ENCODE peak calls at places on chromosomes 11 and 22, in four cellular contexts. One of them, this sample, is unnamed.

GRCh38 chr11:86592047-86592564 is 80.3 kb downstream of the ME3 start:
- DNase-seq in SHP77: peak
- DNase-seq in naive thymus-derived CD8-positive, alpha-beta T cell: no peak
- DNase-seq in NCI-H146: no peak
- DNase-seq in this sample: peak

GRCh38 chr11:75100314-75100713 is 3.6 kb upstream of the OR2AT4 start:
- DNase-seq in SHP77: peak
- DNase-seq in naive thymus-derived CD8-positive, alpha-beta T cell: no peak
- DNase-seq in NCI-H146: no peak
- DNase-seq in this sample: peak

GRCh38 chr11:69048056-69048717 is 545 bp upstream of the TPCN2 start:
- DNase-seq in SHP77: peak
- DNase-seq in naive thymus-derived CD8-positive, alpha-beta T cell: no peak
- DNase-seq in NCI-H146: no peak
- DNase-seq in this sample: no peak

GRCh38 chr11:61967177-61967923 is at the start of gene FTH1:
- DNase-seq in SHP77: peak
- DNase-seq in naive thymus-derived CD8-positive, alpha-beta T cell: peak
- DNase-seq in NCI-H146: peak
- DNase-seq in this sample: peak

GRCh38 chr11:16936643-16937042 is 77.6 kb downstream of the PLEKHA7 start:
- DNase-seq in SHP77: no peak
- DNase-seq in naive thymus-derived CD8-positive, alpha-beta T cell: no peak
- DNase-seq in NCI-H146: no peak
- DNase-seq in this sample: no peak

GRCh38 chr11:46475926-46476545 is 84.5 kb upstream of the CHRM4 start:
- DNase-seq in SHP77: no peak
- DNase-seq in naive thymus-derived CD8-positive, alpha-beta T cell: no peak
- DNase-seq in NCI-H146: no peak
- DNase-seq in this sample: no peak

GRCh38 chr11:63017306-63017974 is 1.8 kb upstream of the SLC22A8 start:
- DNase-seq in SHP77: peak
- DNase-seq in naive thymus-derived CD8-positive, alpha-beta T cell: no peak
- DNase-seq in NCI-H146: peak
- DNase-seq in this sample: no peak

GRCh38 chr11:75667268-75667830 is 1.5 kb downstream of the MAP6 start:
- DNase-seq in SHP77: peak
- DNase-seq in naive thymus-derived CD8-positive, alpha-beta T cell: no peak
- DNase-seq in NCI-H146: peak
- DNase-seq in this sample: peak

GRCh38 chr11:68552542-68552941 is 92.0 kb downstream of the PPP6R3 start:
- DNase-seq in SHP77: no peak
- DNase-seq in naive thymus-derived CD8-positive, alpha-beta T cell: no peak
- DNase-seq in NCI-H146: no peak
- DNase-seq in this sample: no peak

GRCh38 chr11:61888043-61888442 is 3.3 kb downstream of the FADS3 start:
- DNase-seq in SHP77: no peak
- DNase-seq in naive thymus-derived CD8-positive, alpha-beta T cell: no peak
- DNase-seq in NCI-H146: no peak
- DNase-seq in this sample: no peak

GRCh38 chr11:118622376-118623290 is 15.2 kb downstream of the PHLDB1 start:
- DNase-seq in SHP77: peak
- DNase-seq in naive thymus-derived CD8-positive, alpha-beta T cell: no peak
- DNase-seq in NCI-H146: peak
- DNase-seq in this sample: peak

GRCh38 chr22:40000171-40000570 is 5.4 kb downstream of the FAM83F start:
- DNase-seq in SHP77: no peak
- DNase-seq in naive thymus-derived CD8-positive, alpha-beta T cell: no peak
- DNase-seq in NCI-H146: no peak
- DNase-seq in this sample: no peak

GRCh38 chr11:36478700-36479329 is 31.3 kb downstream of the TRAF6 start:
- DNase-seq in SHP77: peak
- DNase-seq in naive thymus-derived CD8-positive, alpha-beta T cell: peak
- DNase-seq in NCI-H146: peak
- DNase-seq in this sample: peak

GRCh38 chr11:93717501-93717900 is 23.8 kb downstream of the TAF1D start:
- DNase-seq in SHP77: no peak
- DNase-seq in naive thymus-derived CD8-positive, alpha-beta T cell: no peak
- DNase-seq in NCI-H146: no peak
- DNase-seq in this sample: no peak

GRCh38 chr22:48849963-48850657 is 977.6 kb downstream of the BRD1 start:
- DNase-seq in SHP77: no peak
- DNase-seq in naive thymus-derived CD8-positive, alpha-beta T cell: no peak
- DNase-seq in NCI-H146: no peak
- DNase-seq in this sample: no peak

GRCh38 chr11:104653011-104653806 is 245.1 kb downstream of the CASP12 start:
- DNase-seq in SHP77: no peak
- DNase-seq in naive thymus-derived CD8-positive, alpha-beta T cell: no peak
- DNase-seq in NCI-H146: no peak
- DNase-seq in this sample: no peak

GRCh38 chr22:36548606-36549005 is 19.6 kb upstream of the EIF3D start:
- DNase-seq in SHP77: no peak
- DNase-seq in naive thymus-derived CD8-positive, alpha-beta T cell: no peak
- DNase-seq in NCI-H146: no peak
- DNase-seq in this sample: peak

GRCh38 chr11:114058871-114059277 is 637 bp upstream of the ZBTB16 start:
- DNase-seq in SHP77: no peak
- DNase-seq in naive thymus-derived CD8-positive, alpha-beta T cell: no peak
- DNase-seq in NCI-H146: no peak
- DNase-seq in this sample: peak

GRCh38 chr11:35144811-35145210 is 5.8 kb downstream of the CD44 start:
- DNase-seq in SHP77: no peak
- DNase-seq in naive thymus-derived CD8-positive, alpha-beta T cell: no peak
- DNase-seq in NCI-H146: no peak
- DNase-seq in this sample: no peak

GRCh38 chr11:12864316-12865156 is 144.6 kb upstream of the RASSF10 start:
- DNase-seq in SHP77: no peak
- DNase-seq in naive thymus-derived CD8-positive, alpha-beta T cell: no peak
- DNase-seq in NCI-H146: peak
- DNase-seq in this sample: peak

GRCh38 chr11:59475176-59475575 is 2.1 kb downstream of the OR4D10 start:
- DNase-seq in SHP77: no peak
- DNase-seq in naive thymus-derived CD8-positive, alpha-beta T cell: no peak
- DNase-seq in NCI-H146: no peak
- DNase-seq in this sample: no peak

GRCh38 chr11:93198221-93198650 is 445 bp upstream of the SLC36A4 start:
- DNase-seq in SHP77: no peak
- DNase-seq in naive thymus-derived CD8-positive, alpha-beta T cell: no peak
- DNase-seq in NCI-H146: peak
- DNase-seq in this sample: peak

GRCh38 chr11:3865388-3866193 is 10.1 kb downstream of the STIM1 start:
- DNase-seq in SHP77: no peak
- DNase-seq in naive thymus-derived CD8-positive, alpha-beta T cell: no peak
- DNase-seq in NCI-H146: no peak
- DNase-seq in this sample: peak

GRCh38 chr11:1548221-1549070 is 23.6 kb downstream of the DUSP8 start:
- DNase-seq in SHP77: peak
- DNase-seq in naive thymus-derived CD8-positive, alpha-beta T cell: no peak
- DNase-seq in NCI-H146: peak
- DNase-seq in this sample: peak

GRCh38 chr22:47367993-47368945 is 605.8 kb downstream of the TBC1D22A start:
- DNase-seq in SHP77: no peak
- DNase-seq in naive thymus-derived CD8-positive, alpha-beta T cell: no peak
- DNase-seq in NCI-H146: no peak
- DNase-seq in this sample: no peak

GRCh38 chr11:1936072-1936780 is 10.9 kb upstream of the MRPL23 start:
- DNase-seq in SHP77: no peak
- DNase-seq in naive thymus-derived CD8-positive, alpha-beta T cell: no peak
- DNase-seq in NCI-H146: no peak
- DNase-seq in this sample: no peak

GRCh38 chr11:44949160-44950035 is 1.3 kb downstream of the TP53I11 start:
- DNase-seq in SHP77: no peak
- DNase-seq in naive thymus-derived CD8-positive, alpha-beta T cell: peak
- DNase-seq in NCI-H146: peak
- DNase-seq in this sample: peak

GRCh38 chr11:100152751-100153150 is 534.3 kb upstream of the ARHGAP42 start:
- DNase-seq in SHP77: no peak
- DNase-seq in naive thymus-derived CD8-positive, alpha-beta T cell: no peak
- DNase-seq in NCI-H146: no peak
- DNase-seq in this sample: no peak

GRCh38 chr11:76134239-76134638 is 72.1 kb downstream of the WNT11 start:
- DNase-seq in SHP77: no peak
- DNase-seq in naive thymus-derived CD8-positive, alpha-beta T cell: no peak
- DNase-seq in NCI-H146: no peak
- DNase-seq in this sample: no peak

GRCh38 chr11:124899376-124900145 is 1.9 kb upstream of the ROBO4 start:
- DNase-seq in SHP77: no peak
- DNase-seq in naive thymus-derived CD8-positive, alpha-beta T cell: no peak
- DNase-seq in NCI-H146: no peak
- DNase-seq in this sample: no peak

GRCh38 chr11:121458551-121458950 is 5.8 kb upstream of the SORL1-AS1 start:
- DNase-seq in SHP77: no peak
- DNase-seq in naive thymus-derived CD8-positive, alpha-beta T cell: no peak
- DNase-seq in NCI-H146: no peak
- DNase-seq in this sample: no peak

GRCh38 chr11:71120346-71120963 is 131.9 kb downstream of the SHANK2 start:
- DNase-seq in SHP77: peak
- DNase-seq in naive thymus-derived CD8-positive, alpha-beta T cell: no peak
- DNase-seq in NCI-H146: peak
- DNase-seq in this sample: peak